ENCODE peak calls at places on chromosomes 3 and 15, in five cellular contexts. I is body of pancreas; N is naive thymus-derived CD4-positive, alpha-beta T cell; Y is upper lobe of right lung; X is Peyer's patch. U is an unnamed sample.

GRCh38 chr3:138426211-138426610 is 8.2 kb upstream of the ESYT3 start:
- DNase-seq in I (no peak), Y (no peak), N (no peak), X (no peak), U (no peak)

GRCh38 chr3:132210476-132211346 is 106.5 kb upstream of the ACP3 start:
- DNase-seq in N (no peak), X (no peak), Y (no peak), I (peak; percentile 52), U (no peak)

GRCh38 chr15:30791239-30791638 is 112.5 kb upstream of the FAN1 start:
- DNase-seq in X (no peak), Y (no peak), I (no peak), N (no peak), U (no peak)

GRCh38 chr3:46659285-46659684 is 34.2 kb downstream of the ALS2CL start:
- DNase-seq in N (no peak), Y (no peak), X (no peak), I (no peak), U (no peak)

GRCh38 chr3:2770451-2770850 is 339.7 kb downstream of the IL5RA start:
- DNase-seq in Y (no peak), N (no peak), X (no peak), I (no peak), U (no peak)

GRCh38 chr3:108250626-108251025 is 28.4 kb upstream of the IFT57 start:
- DNase-seq in I (no peak), N (no peak), X (no peak), Y (no peak), U (no peak)

GRCh38 chr3:189269356-189269755 is 97.6 kb downstream of the TPRG1 start:
- DNase-seq in X (no peak), Y (no peak), I (no peak), N (no peak), U (no peak)

GRCh38 chr15:64224508-64224907 is 61.7 kb upstream of the PPIB start:
- DNase-seq in I (peak; percentile 52), X (no peak), Y (no peak), N (no peak), U (no peak)

GRCh38 chr3:184786271-184787010 is 25.5 kb upstream of the VPS8 start:
- DNase-seq in N (no peak), X (no peak), I (no peak), Y (no peak), U (no peak)

GRCh38 chr3:23659840-23660430 is 145.8 kb upstream of the UBE2E1 start:
- DNase-seq in X (no peak), N (no peak), I (no peak), Y (no peak), U (no peak)

GRCh38 chr3:168047190-168047795 is 48.4 kb downstream of the GOLIM4 start:
- DNase-seq in I (no peak), X (no peak), Y (no peak), N (no peak), U (peak; percentile 67)

GRCh38 chr3:34886443-34886842 is 752.9 kb upstream of the ARPP21 start:
- DNase-seq in Y (no peak), I (no peak), N (no peak), X (no peak), U (no peak)

GRCh38 chr3:168889666-168890065 is 773.8 kb downstream of the MECOM start:
- DNase-seq in X (no peak), N (no peak), Y (no peak), I (no peak), U (no peak)

GRCh38 chr3:101988591-101988990 is 139.3 kb downstream of the NFKBIZ start:
- DNase-seq in Y (no peak), N (no peak), I (no peak), X (no peak), U (no peak)

GRCh38 chr3:37050242-37050641 is 56.9 kb downstream of the MLH1 start:
- DNase-seq in X (no peak), N (no peak), I (no peak), Y (no peak), U (no peak)

GRCh38 chr3:18870074-18870640 is 278.2 kb upstream of the KCNH8 start:
- DNase-seq in N (no peak), Y (no peak), X (no peak), I (no peak), U (no peak)

GRCh38 chr15:55485273-55485672 is 22.8 kb downstream of the DNAAF4 start:
- DNase-seq in I (no peak), X (no peak), Y (no peak), N (no peak), U (no peak)

GRCh38 chr3:106030620-106030945 is 161.8 kb upstream of the CBLB start:
- DNase-seq in Y (no peak), X (no peak), I (no peak), N (no peak), U (no peak)

GRCh38 chr3:11718582-11719405 is 75.1 kb upstream of the VGLL4 start:
- DNase-seq in I (peak; percentile 59), Y (peak; percentile 71), X (peak; percentile 49), N (peak; percentile 17), U (peak; percentile 33)

GRCh38 chr15:94882071-94882712 is 650.8 kb downstream of the MCTP2 start:
- DNase-seq in I (no peak), N (no peak), X (no peak), Y (no peak), U (no peak)

GRCh38 chr15:60679256-60679655 is 200.3 kb upstream of the ICE2 start:
- DNase-seq in X (no peak), Y (no peak), I (no peak), N (no peak), U (no peak)

GRCh38 chr3:146177072-146177936 is 16.3 kb upstream of the PLOD2 start:
- DNase-seq in I (no peak), Y (no peak), N (no peak), X (no peak), U (no peak)

GRCh38 chr3:153242900-153243299 is 80.9 kb downstream of the RAP2B start:
- DNase-seq in I (no peak), N (no peak), X (no peak), Y (no peak), U (no peak)

GRCh38 chr15:90451215-90451850 is 63.3 kb downstream of the IQGAP1 start:
- DNase-seq in I (no peak), N (no peak), X (no peak), Y (no peak), U (no peak)

GRCh38 chr3:43347774-43348173 is 61.4 kb downstream of the SNRK start:
- DNase-seq in Y (no peak), N (peak; percentile 5), X (no peak), I (no peak), U (no peak)

GRCh38 chr3:126545544-126545943 is 13.2 kb downstream of the C3orf22 start:
- DNase-seq in Y (no peak), N (no peak), X (peak; percentile 6), I (no peak), U (no peak)

GRCh38 chr3:94967196-94967595 is 904.3 kb downstream of the NSUN3 start:
- DNase-seq in N (no peak), X (no peak), Y (no peak), I (no peak), U (no peak)

GRCh38 chr3:99842826-99843589 is 25.3 kb downstream of the CMSS1 start:
- DNase-seq in I (no peak), Y (no peak), X (no peak), N (no peak), U (no peak)

GRCh38 chr3:136378011-136378410 is 127.9 kb downstream of the PCCB start:
- DNase-seq in N (no peak), Y (no peak), X (no peak), I (no peak), U (no peak)

GRCh38 chr15:38002883-38003477 is 68.5 kb downstream of the TMCO5A start:
- DNase-seq in X (no peak), I (peak; percentile 49), N (no peak), Y (peak; percentile 72), U (peak; percentile 44)

GRCh38 chr3:170644711-170645110 is 58.8 kb upstream of the SLC7A14 start:
- DNase-seq in Y (no peak), I (no peak), X (no peak), N (no peak), U (no peak)
- H3K27me3 ChIP-seq in Y (no peaks in the 10 kb centered on the region), I (no peaks in the 10 kb centered on the region), X (no peaks in the 10 kb centered on the region), N (no peaks in the 10 kb centered on the region), U (no peaks in the 10 kb centered on the region)

DNA sequence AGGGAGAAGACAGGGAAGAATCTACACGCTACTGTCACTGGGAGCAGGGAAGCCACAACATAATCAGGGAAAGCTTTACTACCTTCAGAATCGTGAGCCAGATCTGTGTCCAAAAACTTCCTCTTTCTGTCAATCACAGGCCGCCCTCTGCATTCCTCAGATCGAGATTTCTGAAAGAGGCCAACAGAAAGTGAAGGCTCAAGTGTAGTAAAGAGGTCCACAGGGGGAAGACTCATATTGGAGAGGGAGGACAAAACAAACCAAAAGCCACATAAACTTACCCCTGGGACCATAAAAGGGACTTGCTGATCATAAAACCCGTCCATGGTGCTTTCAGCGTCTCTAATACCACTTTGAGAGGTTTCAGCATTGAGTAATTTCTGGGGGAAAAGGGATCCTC is 3.3 kb downstream of the ETV5 start:
- DNase-seq in I (no peak), X (no peak), N (no peak), Y (no peak), U (no peak)
- H3K4me1 ChIP-seq in I (peaks cover 40% of the 10 kb centered on the region), X (no peaks in the 10 kb centered on the region), N (peaks cover 23% of the 10 kb centered on the region), Y (peaks cover 16% of the 10 kb centered on the region), U (peaks cover 37% of the 10 kb centered on the region)

GRCh38 chr15:39497016-39497758 is 83.7 kb upstream of the THBS1 start:
- DNase-seq in Y (no peak), N (no peak), I (no peak), X (no peak), U (no peak)

GRCh38 chr15:39497759-39498565 is 82.9 kb upstream of the THBS1 start:
- DNase-seq in X (no peak), Y (no peak), I (no peak), N (no peak), U (no peak)

GRCh38 chr15:39499701-39500100 is 81.2 kb upstream of the THBS1 start:
- DNase-seq in X (no peak), I (no peak), Y (no peak), N (no peak), U (no peak)

GRCh38 chr15:39499151-39499550 is 81.7 kb upstream of the THBS1 start:
- DNase-seq in N (no peak), Y (no peak), X (no peak), I (no peak), U (no peak)

DNA sequence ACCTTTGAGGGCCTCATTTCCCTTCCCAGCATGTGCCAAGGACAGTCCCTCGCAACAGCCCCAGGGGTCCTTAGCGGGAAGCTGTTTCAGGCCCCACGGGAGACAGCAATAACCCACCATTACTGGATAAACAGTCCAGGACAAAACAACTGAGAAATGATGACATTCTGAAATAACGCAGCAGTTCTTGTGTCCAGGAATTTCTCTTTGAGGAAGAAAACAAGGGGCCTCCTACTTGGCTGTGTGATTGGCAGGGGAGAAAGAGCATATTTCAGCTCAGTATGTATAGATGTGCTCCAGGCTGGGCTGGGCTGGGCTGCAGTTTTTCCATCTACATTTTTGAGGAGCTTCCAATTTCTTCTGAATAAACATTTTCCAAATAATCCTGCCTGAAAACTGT is 82.2 kb upstream of the THBS1 start:
- DNase-seq in I (no peak), N (no peak), Y (no peak), X (no peak), U (no peak)
- H3K4me3 ChIP-seq in I (no peak overlapping the region), N (no peak overlapping the region), Y (no peak overlapping the region), X (no peak overlapping the region), U (no peak overlapping the region)

GRCh38 chr3:13867727-13868126 is 12.1 kb downstream of the WNT7A start:
- DNase-seq in I (no peak), N (no peak), Y (no peak), X (no peak), U (no peak)
- H3K27me3 ChIP-seq in I (no peaks in the 10 kb centered on the region), N (no peaks in the 10 kb centered on the region), Y (no peaks in the 10 kb centered on the region), X (no peaks in the 10 kb centered on the region), U (no peaks in the 10 kb centered on the region)

GRCh38 chr15:74209997-74210573 is 7.5 kb upstream of the STRA6 start:
- DNase-seq in I (no peak), X (no peak), N (no peak), Y (no peak), U (no peak)
- H3K4me1 ChIP-seq in I (peaks cover 13% of the 10 kb centered on the region), X (no peaks in the 10 kb centered on the region), N (no peaks in the 10 kb centered on the region), Y (no peaks in the 10 kb centered on the region), U (no peaks in the 10 kb centered on the region)